ENCODE peak calls at places on chromosomes 3 and 15, in eight cellular contexts. X is EH, F is upper lobe of right lung, H is AG08396, Q is GM12864, J is H54, O is neural crest cell, G is heart left ventricle. Z is an unnamed sample.

GRCh38 chr3:6680119-6680806 is 180.7 kb upstream of the GRM7 start:
- DNase-seq in X (no peak), H (no peak), Q (peak; percentile 31), J (no peak), F (no peak), O (no peak), G (no peak), Z (no peak)

GRCh38 chr15:53226559-53226958 is 436.4 kb upstream of the ONECUT1 start:
- DNase-seq in G (no peak), J (no peak), Q (no peak), F (no peak), H (no peak), O (no peak), X (no peak), Z (no peak)

GRCh38 chr3:105532251-105532650 is 165.5 kb downstream of the ALCAM start:
- DNase-seq in F (no peak), X (no peak), H (no peak), O (no peak), J (no peak), Q (no peak), G (no peak), Z (no peak)

GRCh38 chr15:69685524-69686452 is 233.2 kb downstream of the RPLP1 start:
- DNase-seq in Q (no peak), H (no peak), J (no peak), G (no peak), X (no peak), O (no peak), F (no peak), Z (no peak)

GRCh38 chr15:75452364-75452967 is 976 bp upstream of the SIN3A start:
- DNase-seq in X (peak; percentile 86), Q (no peak), H (peak; percentile 58), F (peak; percentile 91), O (peak; percentile 49), G (peak; percentile 87), J (peak; percentile 48), Z (peak; percentile 92)

GRCh38 chr15:66564136-66565041 is 1.4 kb downstream of the LCTL start:
- DNase-seq in F (peak; percentile 20), Q (no peak), X (no peak), O (no peak), J (no peak), G (no peak), H (no peak), Z (peak; percentile 81)

GRCh38 chr3:118607915-118608820 is 426.5 kb downstream of the IGSF11 start:
- DNase-seq in F (no peak), O (no peak), X (no peak), J (no peak), H (no peak), G (no peak), Q (no peak), Z (no peak)

GRCh38 chr3:129597087-129597791 is 9.2 kb downstream of the PLXND1 start:
- DNase-seq in Q (no peak), X (peak; percentile 71), G (peak; percentile 68), H (peak; percentile 73), F (no peak), O (no peak), J (peak; percentile 80), Z (no peak)

GRCh38 chr3:29128004-29128403 is 152.9 kb upstream of the RBMS3 start:
- DNase-seq in O (peak; percentile 20), X (no peak), F (no peak), J (no peak), G (no peak), Q (no peak), H (no peak), Z (no peak)

GRCh38 chr3:190532626-190533155 is 18.8 kb downstream of the IL1RAP start:
- DNase-seq in H (no peak), Q (no peak), F (no peak), X (no peak), J (no peak), O (no peak), G (no peak), Z (no peak)

Z was measured in mesenteric fat pad.